ENCODE peak calls at places on chromosomes 1 and 21, in ten cellular contexts. One of them, this sample, is unnamed.
A peak's percentile ranks its signal among the peaks of the same experiment; 100 is the strongest.

GRCh38 chr1:227316941-227317540 is 1.3 kb downstream of the CDC42BPA start:
- DNase-seq in astrocyte of the spinal cord: peak; percentile 50
- DNase-seq in aorta: no peak
- DNase-seq in fibroblast of mammary gland: peak; percentile 47
- DNase-seq in Peyer's patch: no peak
- DNase-seq in AG04450: no peak
- DNase-seq in CD4-positive, alpha-beta memory T cell: no peak
- DNase-seq in fibroblast of villous mesenchyme: peak; percentile 47
- DNase-seq in breast epithelium: no peak
- DNase-seq in HFF-Myc: no peak
- DNase-seq in this sample: no peak

GRCh38 chr21:14900058-14900457 is 164.7 kb downstream of the NRIP1 start:
- DNase-seq in astrocyte of the spinal cord: peak; percentile 54
- DNase-seq in aorta: no peak
- DNase-seq in fibroblast of mammary gland: peak; percentile 75
- DNase-seq in Peyer's patch: no peak
- DNase-seq in AG04450: no peak
- DNase-seq in CD4-positive, alpha-beta memory T cell: no peak
- DNase-seq in fibroblast of villous mesenchyme: no peak
- DNase-seq in breast epithelium: no peak
- DNase-seq in HFF-Myc: no peak
- DNase-seq in this sample: no peak

GRCh38 chr21:16082038-16082816 is 352.4 kb downstream of the USP25 start:
- DNase-seq in astrocyte of the spinal cord: peak; percentile 56
- DNase-seq in aorta: no peak
- DNase-seq in fibroblast of mammary gland: peak; percentile 55
- DNase-seq in Peyer's patch: no peak
- DNase-seq in AG04450: no peak
- DNase-seq in CD4-positive, alpha-beta memory T cell: no peak
- DNase-seq in fibroblast of villous mesenchyme: peak; percentile 42
- DNase-seq in breast epithelium: no peak
- DNase-seq in HFF-Myc: no peak
- DNase-seq in this sample: no peak

GRCh38 chr21:42705346-42705745 is 51.9 kb downstream of the PDE9A start:
- DNase-seq in astrocyte of the spinal cord: no peak
- DNase-seq in aorta: peak; percentile 32
- DNase-seq in fibroblast of mammary gland: no peak
- DNase-seq in Peyer's patch: no peak
- DNase-seq in AG04450: no peak
- DNase-seq in CD4-positive, alpha-beta memory T cell: no peak
- DNase-seq in fibroblast of villous mesenchyme: no peak
- DNase-seq in breast epithelium: no peak
- DNase-seq in HFF-Myc: no peak
- DNase-seq in this sample: no peak

GRCh38 chr1:180179162-180179957 is 24.7 kb downstream of the QSOX1 start:
- DNase-seq in astrocyte of the spinal cord: no peak
- DNase-seq in aorta: peak; percentile 19
- DNase-seq in fibroblast of mammary gland: no peak
- DNase-seq in Peyer's patch: no peak
- DNase-seq in AG04450: no peak
- DNase-seq in CD4-positive, alpha-beta memory T cell: no peak
- DNase-seq in fibroblast of villous mesenchyme: no peak
- DNase-seq in breast epithelium: no peak
- DNase-seq in HFF-Myc: no peak
- DNase-seq in this sample: no peak

GRCh38 chr1:10909697-10910489 is 102.6 kb upstream of the TARDBP start:
- DNase-seq in astrocyte of the spinal cord: no peak
- DNase-seq in aorta: no peak
- DNase-seq in fibroblast of mammary gland: peak; percentile 17
- DNase-seq in Peyer's patch: peak; percentile 48
- DNase-seq in AG04450: no peak
- DNase-seq in CD4-positive, alpha-beta memory T cell: peak; percentile 64
- DNase-seq in fibroblast of villous mesenchyme: no peak
- DNase-seq in breast epithelium: no peak
- DNase-seq in HFF-Myc: no peak
- DNase-seq in this sample: peak; percentile 52

GRCh38 chr1:10996100-10996499 is 16.4 kb upstream of the TARDBP start:
- DNase-seq in astrocyte of the spinal cord: no peak
- DNase-seq in aorta: no peak
- DNase-seq in fibroblast of mammary gland: no peak
- DNase-seq in Peyer's patch: no peak
- DNase-seq in AG04450: no peak
- DNase-seq in CD4-positive, alpha-beta memory T cell: no peak
- DNase-seq in fibroblast of villous mesenchyme: no peak
- DNase-seq in breast epithelium: no peak
- DNase-seq in HFF-Myc: no peak
- DNase-seq in this sample: no peak

GRCh38 chr1:223712856-223713494 is 636 bp downstream of the CAPN2 start:
- DNase-seq in astrocyte of the spinal cord: no peak
- DNase-seq in aorta: peak; percentile 83
- DNase-seq in fibroblast of mammary gland: no peak
- DNase-seq in Peyer's patch: peak; percentile 27
- DNase-seq in AG04450: no peak
- DNase-seq in CD4-positive, alpha-beta memory T cell: peak; percentile 40
- DNase-seq in fibroblast of villous mesenchyme: no peak
- DNase-seq in breast epithelium: no peak
- DNase-seq in HFF-Myc: no peak
- DNase-seq in this sample: peak; percentile 55

GRCh38 chr1:55374801-55375616 is 159.8 kb upstream of the USP24 start:
- DNase-seq in astrocyte of the spinal cord: no peak
- DNase-seq in aorta: no peak
- DNase-seq in fibroblast of mammary gland: peak; percentile 53
- DNase-seq in Peyer's patch: no peak
- DNase-seq in AG04450: no peak
- DNase-seq in CD4-positive, alpha-beta memory T cell: no peak
- DNase-seq in fibroblast of villous mesenchyme: peak; percentile 43
- DNase-seq in breast epithelium: no peak
- DNase-seq in HFF-Myc: no peak
- DNase-seq in this sample: no peak

GRCh38 chr1:21192284-21192683 is 15.6 kb upstream of the EIF4G3 start:
- DNase-seq in astrocyte of the spinal cord: no peak
- DNase-seq in aorta: peak; percentile 28
- DNase-seq in fibroblast of mammary gland: no peak
- DNase-seq in Peyer's patch: no peak
- DNase-seq in AG04450: no peak
- DNase-seq in CD4-positive, alpha-beta memory T cell: no peak
- DNase-seq in fibroblast of villous mesenchyme: no peak
- DNase-seq in breast epithelium: no peak
- DNase-seq in HFF-Myc: no peak
- DNase-seq in this sample: no peak

GRCh38 chr1:153515504-153516394 is 20.0 kb downstream of the S100A6 start:
- DNase-seq in astrocyte of the spinal cord: no peak
- DNase-seq in aorta: no peak
- DNase-seq in fibroblast of mammary gland: no peak
- DNase-seq in Peyer's patch: no peak
- DNase-seq in AG04450: no peak
- DNase-seq in CD4-positive, alpha-beta memory T cell: no peak
- DNase-seq in fibroblast of villous mesenchyme: no peak
- DNase-seq in breast epithelium: no peak
- DNase-seq in HFF-Myc: no peak
- DNase-seq in this sample: no peak

GRCh38 chr21:14321042-14321441 is 61.9 kb downstream of the HSPA13 start:
- DNase-seq in astrocyte of the spinal cord: peak; percentile 15
- DNase-seq in aorta: no peak
- DNase-seq in fibroblast of mammary gland: peak; percentile 48
- DNase-seq in Peyer's patch: no peak
- DNase-seq in AG04450: no peak
- DNase-seq in CD4-positive, alpha-beta memory T cell: no peak
- DNase-seq in fibroblast of villous mesenchyme: no peak
- DNase-seq in breast epithelium: no peak
- DNase-seq in HFF-Myc: no peak
- DNase-seq in this sample: no peak

DNA sequence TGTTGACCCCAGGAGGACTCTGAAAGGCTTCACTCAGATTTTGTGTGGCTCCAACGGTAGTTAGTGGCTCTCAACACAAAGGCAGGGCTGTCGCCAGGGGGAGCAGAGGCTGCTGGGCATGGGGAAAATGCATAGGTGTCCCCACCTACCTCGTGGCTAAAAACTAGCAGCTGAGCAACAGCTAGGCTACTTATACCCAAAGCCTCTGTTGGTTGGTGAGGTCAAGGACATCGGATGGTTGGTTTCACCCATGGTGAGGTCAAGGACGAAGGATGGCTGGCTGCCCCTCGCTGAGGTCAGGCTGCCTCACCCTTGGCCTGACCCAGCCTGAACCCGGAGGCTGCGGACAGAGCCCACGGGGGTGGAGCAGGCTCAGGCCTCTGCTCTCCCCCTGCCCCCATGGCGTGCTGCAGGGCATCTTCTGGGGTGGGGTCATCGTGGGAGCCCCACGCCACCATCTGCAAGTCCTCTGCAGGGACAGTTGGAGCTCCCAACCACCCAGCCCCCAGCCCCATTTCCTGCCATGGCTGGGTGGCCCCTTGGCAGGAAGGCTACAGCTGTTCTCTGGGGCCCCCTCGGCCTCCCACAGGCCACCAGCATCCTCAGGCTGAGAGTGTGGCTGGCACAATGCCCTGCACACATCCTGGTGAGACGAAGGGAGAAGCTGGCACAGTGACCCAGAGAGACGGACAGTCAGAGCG is 8.5 kb upstream of the GNB1 start:
- DNase-seq in astrocyte of the spinal cord: no peak
- DNase-seq in aorta: peak; percentile 66
- DNase-seq in fibroblast of mammary gland: no peak
- DNase-seq in Peyer's patch: no peak
- DNase-seq in AG04450: no peak
- DNase-seq in CD4-positive, alpha-beta memory T cell: no peak
- DNase-seq in fibroblast of villous mesenchyme: no peak
- DNase-seq in breast epithelium: no peak
- DNase-seq in HFF-Myc: no peak
- DNase-seq in this sample: no peak
- H3K4me3 ChIP-seq in astrocyte of the spinal cord: no peak overlapping the region
- H3K4me3 ChIP-seq in aorta: no peak overlapping the region
- H3K4me3 ChIP-seq in fibroblast of mammary gland: no peak overlapping the region
- H3K4me3 ChIP-seq in Peyer's patch: no peak overlapping the region
- H3K4me3 ChIP-seq in AG04450: no peak overlapping the region
- H3K4me3 ChIP-seq in CD4-positive, alpha-beta memory T cell: no peak overlapping the region
- H3K4me3 ChIP-seq in fibroblast of villous mesenchyme: no peak overlapping the region
- H3K4me3 ChIP-seq in breast epithelium: no peak overlapping the region
- H3K4me3 ChIP-seq in HFF-Myc: no peak overlapping the region
- H3K4me3 ChIP-seq in this sample: no peak overlapping the region

DNA sequence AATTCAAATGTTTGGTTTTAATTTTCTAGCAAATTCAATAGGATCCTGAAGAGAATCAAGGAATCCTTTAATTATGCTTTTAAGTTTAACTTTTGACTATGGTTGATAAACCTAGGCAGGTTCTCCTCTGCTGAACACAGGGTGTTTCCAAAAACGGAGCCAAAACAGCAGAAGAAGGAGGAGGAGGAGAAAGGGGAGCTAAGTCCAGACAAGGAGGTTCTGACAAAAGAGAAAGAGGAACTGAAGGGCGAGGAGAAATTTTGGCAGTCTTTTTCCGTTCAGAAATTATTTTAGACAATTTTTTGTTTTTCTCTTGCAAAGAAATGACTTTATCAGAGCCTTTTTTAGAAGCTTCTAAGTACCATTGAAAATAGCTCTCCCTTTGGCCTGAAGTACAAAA is 33.2 kb upstream of the FNBP1L start:
- DNase-seq in astrocyte of the spinal cord: no peak
- DNase-seq in aorta: no peak
- DNase-seq in fibroblast of mammary gland: no peak
- DNase-seq in Peyer's patch: no peak
- DNase-seq in AG04450: no peak
- DNase-seq in CD4-positive, alpha-beta memory T cell: no peak
- DNase-seq in fibroblast of villous mesenchyme: no peak
- DNase-seq in breast epithelium: no peak
- DNase-seq in HFF-Myc: no peak
- DNase-seq in this sample: peak; percentile 5
- H3K4me3 ChIP-seq in astrocyte of the spinal cord: no peak overlapping the region
- H3K4me3 ChIP-seq in aorta: peak overlapping the region; percentile 59
- H3K4me3 ChIP-seq in fibroblast of mammary gland: no peak overlapping the region
- H3K4me3 ChIP-seq in Peyer's patch: no peak overlapping the region
- H3K4me3 ChIP-seq in AG04450: no peak overlapping the region
- H3K4me3 ChIP-seq in CD4-positive, alpha-beta memory T cell: no peak overlapping the region
- H3K4me3 ChIP-seq in fibroblast of villous mesenchyme: no peak overlapping the region
- H3K4me3 ChIP-seq in breast epithelium: peak overlapping the region; percentile 3
- H3K4me3 ChIP-seq in HFF-Myc: no peak overlapping the region
- H3K4me3 ChIP-seq in this sample: no peak overlapping the region

GRCh38 chr1:159868766-159869165 is 6.3 kb upstream of the VSIG8 start:
- DNase-seq in astrocyte of the spinal cord: no peak
- DNase-seq in aorta: no peak
- DNase-seq in fibroblast of mammary gland: no peak
- DNase-seq in Peyer's patch: no peak
- DNase-seq in AG04450: no peak
- DNase-seq in CD4-positive, alpha-beta memory T cell: no peak
- DNase-seq in fibroblast of villous mesenchyme: no peak
- DNase-seq in breast epithelium: no peak
- DNase-seq in HFF-Myc: no peak
- DNase-seq in this sample: no peak
- H3K4me3 ChIP-seq in astrocyte of the spinal cord: no peak overlapping the region
- H3K4me3 ChIP-seq in aorta: no peak overlapping the region
- H3K4me3 ChIP-seq in fibroblast of mammary gland: no peak overlapping the region
- H3K4me3 ChIP-seq in Peyer's patch: no peak overlapping the region
- H3K4me3 ChIP-seq in AG04450: no peak overlapping the region
- H3K4me3 ChIP-seq in CD4-positive, alpha-beta memory T cell: no peak overlapping the region
- H3K4me3 ChIP-seq in fibroblast of villous mesenchyme: no peak overlapping the region
- H3K4me3 ChIP-seq in breast epithelium: no peak overlapping the region
- H3K4me3 ChIP-seq in HFF-Myc: no peak overlapping the region
- H3K4me3 ChIP-seq in this sample: no peak overlapping the region

DNA sequence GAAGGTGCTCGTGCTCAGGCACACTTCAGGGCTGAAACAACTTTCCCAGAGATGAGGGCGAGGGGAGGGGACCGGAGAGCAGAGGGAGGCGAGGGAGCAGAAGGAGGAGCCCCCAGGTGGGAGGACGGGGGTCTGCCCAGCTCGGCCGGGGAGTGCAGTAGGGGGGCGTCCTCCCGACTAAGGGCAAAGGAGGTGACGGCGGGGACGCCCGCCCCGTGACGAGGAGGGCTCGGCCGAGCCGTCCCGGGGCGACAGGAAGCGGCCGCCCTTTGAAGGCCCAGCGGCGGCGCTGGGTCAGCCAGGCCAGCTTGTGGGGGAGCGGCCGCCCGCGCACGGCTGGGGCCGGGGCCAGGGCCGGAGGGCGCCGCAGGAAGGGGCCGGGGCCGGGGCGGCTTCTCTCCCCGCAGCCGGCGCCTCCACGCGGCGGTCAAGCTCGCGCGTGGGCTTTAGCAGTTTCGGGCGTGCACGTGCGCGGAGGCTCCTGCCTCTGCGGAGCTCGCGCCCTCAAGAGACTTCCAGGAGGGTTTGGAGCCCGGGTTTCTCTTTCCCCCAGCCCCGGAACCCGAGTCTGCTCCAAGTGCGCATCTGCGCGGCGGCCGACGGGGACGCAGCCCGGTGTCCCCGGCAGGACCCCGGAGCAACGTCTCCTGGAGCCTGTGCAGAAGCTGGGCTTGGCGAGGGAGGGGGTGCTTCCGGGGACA is 100.8 kb upstream of the SLC45A1 start:
- DNase-seq in astrocyte of the spinal cord: no peak
- DNase-seq in aorta: peak; percentile 83
- DNase-seq in fibroblast of mammary gland: peak; percentile 27
- DNase-seq in Peyer's patch: no peak
- DNase-seq in AG04450: no peak
- DNase-seq in CD4-positive, alpha-beta memory T cell: peak; percentile 12
- DNase-seq in fibroblast of villous mesenchyme: peak; percentile 44
- DNase-seq in breast epithelium: no peak
- DNase-seq in HFF-Myc: no peak
- DNase-seq in this sample: peak; percentile 60
- H3K4me3 ChIP-seq in astrocyte of the spinal cord: no peak overlapping the region
- H3K4me3 ChIP-seq in aorta: peak overlapping the region; percentile 2
- H3K4me3 ChIP-seq in fibroblast of mammary gland: no peak overlapping the region
- H3K4me3 ChIP-seq in Peyer's patch: peak overlapping the region; percentile 38
- H3K4me3 ChIP-seq in AG04450: no peak overlapping the region
- H3K4me3 ChIP-seq in CD4-positive, alpha-beta memory T cell: no peak overlapping the region
- H3K4me3 ChIP-seq in fibroblast of villous mesenchyme: no peak overlapping the region
- H3K4me3 ChIP-seq in breast epithelium: peak overlapping the region; percentile 52
- H3K4me3 ChIP-seq in HFF-Myc: no peak overlapping the region
- H3K4me3 ChIP-seq in this sample: peak overlapping the region; percentile 38

This sample was measured in thyroid gland.